ENCODE peak calls at places on chromosomes 5 and 9, in five cellular contexts. Q is AG04450; F is naive thymus-derived CD4-positive, alpha-beta T cell; S is AG08395; I is cardiac muscle cell. M is an unnamed sample.

GRCh38 chr5:159605585-159605984 is 275.3 kb upstream of the IL12B start:
- DNase-seq in Q (no peak), F (no peak), S (peak), I (peak), M (peak)

GRCh38 chr9:71681708-71682268 is 86.5 kb downstream of the CEMIP2 start:
- DNase-seq in Q (peak), F (no peak), S (peak), I (peak), M (peak)

GRCh38 chr5:171721469-171721868 is 64.1 kb upstream of the SMIM23 start:
- DNase-seq in Q (no peak), F (no peak), S (no peak), I (no peak), M (no peak)

GRCh38 chr5:43601454-43602260 is 1.3 kb upstream of the NNT start:
- DNase-seq in Q (no peak), F (no peak), S (peak), I (peak), M (peak)

GRCh38 chr9:36163840-36164175 is 5.4 kb upstream of the CCIN start:
- DNase-seq in Q (no peak), F (no peak), S (peak), I (peak), M (peak)

GRCh38 chr5:9654886-9655285 is 24.7 kb upstream of the TAS2R1 start:
- DNase-seq in Q (no peak), F (no peak), S (no peak), I (peak), M (no peak)

GRCh38 chr5:116573617-116574431 is 799 bp downstream of the SEMA6A start:
- DNase-seq in Q (no peak), F (no peak), S (no peak), I (no peak), M (peak)

GRCh38 chr5:163682226-163682625 is 176.8 kb downstream of the MAT2B start:
- DNase-seq in Q (no peak), F (no peak), S (no peak), I (no peak), M (no peak)

GRCh38 chr5:119031905-119032304 is 39.0 kb upstream of the DMXL1 start:
- DNase-seq in Q (no peak), F (no peak), S (no peak), I (no peak), M (no peak)

GRCh38 chr9:94779693-94780290 is 53.3 kb downstream of the AOPEP start:
- DNase-seq in Q (no peak), F (no peak), S (no peak), I (no peak), M (no peak)

GRCh38 chr5:172383231-172383802 is 71.0 kb downstream of the SH3PXD2B start:
- DNase-seq in Q (peak), F (no peak), S (peak), I (peak), M (no peak)

GRCh38 chr5:142874537-142874936 is 104.4 kb downstream of the ARHGAP26 start:
- DNase-seq in Q (no peak), F (no peak), S (no peak), I (peak), M (no peak)

GRCh38 chr5:83711982-83712601 is 8.6 kb downstream of the HAPLN1 start:
- DNase-seq in Q (no peak), F (no peak), S (peak), I (peak), M (peak)

GRCh38 chr5:39473156-39473779 is 48.5 kb upstream of the DAB2 start:
- DNase-seq in Q (peak), F (no peak), S (peak), I (peak), M (peak)

GRCh38 chr5:173727839-173728778 is 111.7 kb upstream of the BOD1 start:
- DNase-seq in Q (no peak), F (no peak), S (no peak), I (no peak), M (no peak)

GRCh38 chr9:132912131-132912530 is 32.3 kb downstream of the TSC1 start:
- DNase-seq in Q (no peak), F (no peak), S (no peak), I (no peak), M (no peak)

GRCh38 chr5:146400206-146400605 is 46.9 kb upstream of the TCERG1 start:
- DNase-seq in Q (no peak), F (no peak), S (no peak), I (no peak), M (no peak)

GRCh38 chr5:32909207-32909606 is 198.1 kb downstream of the NPR3 start:
- DNase-seq in Q (peak), F (no peak), S (peak), I (peak), M (peak)

M was measured in GM03348.